ENCODE peak calls at places on chromosome 18, in four cellular contexts. B is left cardiac atrium, N is NCI-H1105 treated with DMSO at 0.1 percent for 48 hours, L is smooth muscle cell of the brain vasculature. W is an unnamed sample.

GRCh38 chr18:22314001-22314400 is 103.7 kb downstream of the CTAGE1 start:
- DNase-seq in B (no peak), N (no peak), L (no peak), W (no peak)

GRCh38 chr18:75656035-75656434 is 228.5 kb upstream of the SMIM21 start:
- DNase-seq in B (no peak), N (no peak), L (no peak), W (peak)

GRCh38 chr18:48663931-48664847 is 125.4 kb downstream of the CTIF start:
- DNase-seq in B (peak), N (peak), L (no peak), W (peak)

GRCh38 chr18:13791181-13791580 is 32.8 kb upstream of the MC5R start:
- DNase-seq in B (no peak), N (no peak), L (no peak), W (no peak)

GRCh38 chr18:56233595-56233994 is 404.8 kb downstream of the TXNL1 start:
- DNase-seq in B (no peak), N (no peak), L (peak), W (no peak)

GRCh38 chr18:3720818-3721545 is 271.0 kb downstream of the TGIF1 start:
- DNase-seq in B (no peak), N (peak), L (no peak), W (no peak)

GRCh38 chr18:12737243-12737902 is 34.5 kb downstream of the PSMG2 start:
- DNase-seq in B (no peak), N (no peak), L (no peak), W (no peak)

GRCh38 chr18:22428672-22429071 is 11.0 kb upstream of the CTAGE1 start:
- DNase-seq in B (no peak), N (no peak), L (no peak), W (no peak)

GRCh38 chr18:2911533-2911932 is 64.7 kb downstream of the EMILIN2 start:
- DNase-seq in B (no peak), N (no peak), L (no peak), W (no peak)

GRCh38 chr18:9366126-9366714 is 31.6 kb downstream of the TWSG1 start:
- DNase-seq in B (peak), N (no peak), L (no peak), W (no peak)

GRCh38 chr18:23805898-23806297 is 116.6 kb downstream of the LAMA3 start:
- DNase-seq in B (no peak), N (no peak), L (no peak), W (no peak)

GRCh38 chr18:22883189-22883588 is 49.9 kb upstream of the RBBP8 start:
- DNase-seq in B (no peak), N (no peak), L (no peak), W (no peak)

GRCh38 chr18:42977982-42978595 is 137.4 kb downstream of the RIT2 start:
- DNase-seq in B (no peak), N (no peak), L (no peak), W (no peak)

GRCh38 chr18:26483633-26484032 is 64.7 kb downstream of the KCTD1 start:
- DNase-seq in B (no peak), N (no peak), L (no peak), W (no peak)

GRCh38 chr18:59249186-59249774 is 24.0 kb downstream of the RAX start:
- DNase-seq in B (no peak), N (peak), L (peak), W (peak)

GRCh38 chr18:44689736-44690135 is 9.0 kb downstream of the SETBP1 start:
- DNase-seq in B (no peak), N (no peak), L (no peak), W (no peak)

W was measured in KBM-7.